ENCODE peak calls at places on chromosomes 4 and X, in eight cellular contexts. O, W, S, T, C, F, J and R are unnamed samples.

GRCh38 chr4:827209-828081 is 1.5 kb upstream of the CPLX1 start:
- DNase-seq in W (no peak), T (no peak), F (no peak), O (no peak), C (no peak), S (no peak), J (peak; percentile 35), R (no peak)

GRCh38 chr4:139808381-139809206 is 143.0 kb downstream of the MGST2 start:
- DNase-seq in O (no peak), J (no peak), T (no peak), W (no peak), S (no peak), C (no peak), F (no peak), R (no peak)

GRCh38 chr4:151717271-151717670 is 43.5 kb downstream of the GATB start:
- DNase-seq in O (no peak), J (no peak), S (no peak), C (no peak), T (no peak), W (no peak), F (peak; percentile 50), R (no peak)

GRCh38 chr4:26022346-26022891 is 108.4 kb downstream of the SMIM20 start:
- DNase-seq in F (no peak), J (no peak), O (peak; percentile 26), S (no peak), W (no peak), C (no peak), T (no peak), R (peak; percentile 43)

GRCh38 chr4:184644553-184645307 is 4.5 kb downstream of the CASP3 start:
- DNase-seq in S (no peak), J (peak; percentile 24), C (no peak), O (no peak), W (no peak), F (no peak), T (no peak), R (no peak)

GRCh38 chr4:90575371-90575770 is 448.2 kb downstream of the CCSER1 start:
- DNase-seq in W (no peak), T (no peak), J (no peak), S (no peak), F (no peak), O (no peak), C (no peak), R (no peak)

GRCh38 chr4:114281561-114281960 is 302.1 kb upstream of the ARSJ start:
- DNase-seq in W (no peak), J (no peak), C (no peak), T (no peak), F (no peak), O (peak; percentile 71), S (no peak), R (no peak)

GRCh38 chr4:7189066-7189465 is 3.3 kb upstream of the SORCS2 start:
- DNase-seq in S (no peak), O (no peak), J (no peak), F (no peak), W (no peak), T (no peak), C (no peak), R (no peak)

GRCh38 chrX:19991350-19991718 is 473 bp upstream of the BCLAF3 start:
- DNase-seq in F (no peak), T (no peak), S (no peak), J (no peak), W (no peak), O (no peak), C (no peak), R (no peak)

GRCh38 chrX:6812087-6812486 is 277.2 kb upstream of the VCX3A start:
- DNase-seq in T (no peak), J (no peak), F (peak; percentile 14), C (no peak), S (no peak), W (no peak), O (no peak), R (no peak)

GRCh38 chr4:88457307-88458090 is 580 bp downstream of the HERC5 start:
- DNase-seq in S (peak; percentile 74), O (no peak), F (no peak), T (no peak), W (peak; percentile 6), C (no peak), J (peak; percentile 77), R (no peak)

GRCh38 chr4:151922811-151923210 is 162.0 kb upstream of the GATB start:
- DNase-seq in S (no peak), J (no peak), W (no peak), C (no peak), F (no peak), T (no peak), O (no peak), R (no peak)

DNA sequence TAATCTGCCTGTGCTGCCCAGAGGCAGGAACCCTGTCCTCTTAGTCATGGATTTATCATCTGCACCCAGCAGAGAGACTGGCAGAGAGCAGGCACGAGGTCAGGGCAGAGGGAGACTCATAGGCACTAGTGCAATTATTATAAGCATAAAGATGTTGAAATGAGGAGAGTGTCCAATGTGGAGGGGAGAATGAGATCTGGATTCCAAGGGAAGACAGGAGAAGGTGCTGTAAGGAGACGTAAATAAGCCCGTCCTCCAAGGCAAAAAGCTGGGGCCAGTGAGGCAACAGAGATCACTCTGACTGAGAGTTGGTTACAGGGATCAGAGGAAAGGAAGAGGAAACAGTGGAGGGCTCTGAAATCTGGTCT is 406.2 kb downstream of the MAPK10 start:
- DNase-seq in S (no peak), F (no peak), T (no peak), C (no peak), W (peak; percentile 37), O (no peak), J (no peak), R (peak; percentile 55)
- H3K27ac ChIP-seq in S (peak overlapping the region; percentile 61), F (no peak overlapping the region), T (no peak overlapping the region), C (no peak overlapping the region), W (no peak overlapping the region), O (no peak overlapping the region), J (peak overlapping the region; percentile 41), R (no peak overlapping the region)

DNA sequence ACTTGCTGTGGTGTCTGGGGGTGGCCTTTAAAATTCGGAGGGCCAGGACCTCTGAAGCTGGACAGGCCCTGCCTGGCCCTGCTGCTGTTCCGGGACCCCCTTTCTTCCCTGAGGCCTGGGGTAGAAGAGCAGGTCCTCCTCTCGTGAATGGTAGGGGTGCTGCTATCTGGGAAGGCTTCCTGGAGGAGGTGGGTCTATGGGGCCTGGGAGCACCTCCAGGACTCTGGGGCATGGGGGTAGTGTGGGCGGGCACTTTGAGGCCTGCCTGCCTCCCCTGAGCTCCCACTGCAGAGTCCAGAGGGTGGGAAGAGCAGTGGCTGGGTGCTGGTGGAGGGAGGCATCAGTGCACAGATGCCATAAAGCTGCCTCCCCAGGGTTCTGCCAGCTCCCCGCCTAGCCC is 4.9 kb upstream of the MXD4 start:
- DNase-seq in O (no peak), S (no peak), T (no peak), C (no peak), W (no peak), J (no peak), F (no peak), R (no peak)
- H3K27ac ChIP-seq in O (no peak overlapping the region), S (no peak overlapping the region), T (no peak overlapping the region), C (no peak overlapping the region), W (no peak overlapping the region), J (no peak overlapping the region), F (no peak overlapping the region), R (no peak overlapping the region)

GRCh38 chr4:99219072-99219471 is at the start of gene ADH6:
- DNase-seq in S (no peak), W (no peak), C (no peak), J (no peak), T (no peak), O (no peak), F (no peak), R (no peak)
- H3K27ac ChIP-seq in S (no peak within 1 kb of the TSS), W (no peak within 1 kb of the TSS), C (no peak within 1 kb of the TSS), J (no peak within 1 kb of the TSS), T (no peak within 1 kb of the TSS), O (no peak within 1 kb of the TSS), F (no peak within 1 kb of the TSS), R (no peak within 1 kb of the TSS)

GRCh38 chr4:118923891-118924290 is 35.2 kb downstream of the SYNPO2 start:
- DNase-seq in F (no peak), S (no peak), O (no peak), J (no peak), C (no peak), W (no peak), T (no peak), R (no peak)
- H3K27ac ChIP-seq in F (no peak overlapping the region), S (no peak overlapping the region), O (no peak overlapping the region), J (no peak overlapping the region), C (no peak overlapping the region), W (no peak overlapping the region), T (no peak overlapping the region), R (no peak overlapping the region)

DNA sequence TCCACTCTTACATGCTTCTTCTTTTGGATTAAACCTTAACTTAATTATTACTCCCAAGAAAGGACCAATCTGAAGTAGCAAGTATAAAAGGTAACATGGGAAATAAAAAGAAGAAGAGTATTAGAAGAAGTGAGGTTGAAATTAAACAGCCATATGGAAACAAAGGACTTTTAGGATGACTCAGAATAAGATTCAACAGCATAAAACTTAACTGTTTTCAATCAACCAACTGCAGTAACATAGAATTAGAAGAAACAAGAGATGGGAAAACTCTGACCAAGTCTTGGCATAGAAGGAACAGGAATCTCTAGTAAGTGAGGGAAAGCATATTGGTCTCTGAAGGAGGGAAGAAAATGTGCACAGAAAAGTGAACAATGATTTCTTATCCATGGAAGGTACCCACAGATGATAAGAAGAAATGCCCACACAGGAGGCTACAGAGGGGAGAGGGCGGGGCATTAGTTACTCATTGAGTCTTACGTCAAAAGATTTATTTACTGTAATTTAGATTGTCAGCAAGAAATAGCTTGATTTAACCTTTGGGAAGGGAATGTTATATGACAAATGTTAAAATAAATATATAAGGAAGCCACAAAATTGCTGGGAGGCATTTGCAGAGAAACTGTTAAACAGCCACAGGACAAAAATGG is 177.3 kb downstream of the BANK1 start:
- DNase-seq in F (no peak), T (no peak), J (no peak), C (no peak), O (no peak), S (no peak), W (no peak), R (no peak)
- H3K27ac ChIP-seq in F (no peak overlapping the region), T (no peak overlapping the region), J (no peak overlapping the region), C (no peak overlapping the region), O (no peak overlapping the region), S (peak overlapping the region; percentile 7), W (no peak overlapping the region), R (no peak overlapping the region)

GRCh38 chrX:32448320-32448719 is 763.0 kb downstream of the DMD start:
- DNase-seq in T (no peak), F (no peak), C (no peak), O (no peak), J (peak; percentile 1), S (no peak), W (no peak), R (no peak)
- H3K27ac ChIP-seq in T (no peak overlapping the region), F (no peak overlapping the region), C (no peak overlapping the region), O (no peak overlapping the region), J (no peak overlapping the region), S (no peak overlapping the region), W (no peak overlapping the region), R (no peak overlapping the region)